ENCODE peak calls at places on chromosomes 5 and 9, in ten cellular contexts. One of them, this sample, is unnamed.

GRCh38 chr9:2623046-2623865 is 1.7 kb downstream of the VLDLR start:
- DNase-seq in NCI-H1105 treated with DMSO at 0.1 percent for 48 hours: peak
- DNase-seq in stimulated activated CD4-positive, alpha-beta T cell treated with anti-CD3 and anti-CD28 coated beads, Interleukin-1b, Interleukin-23, amount 100 ng/mL, for 24 hours: no peak
- DNase-seq in C1 segment of cervical spinal cord: peak
- DNase-seq in CD8-positive, alpha-beta T cell: no peak
- DNase-seq in NCI-H1417: peak
- DNase-seq in epithelial cell of esophagus: peak
- DNase-seq in T-helper 1 cell: no peak
- DNase-seq in HEK293T: no peak
- DNase-seq in NCI-H2029: peak
- DNase-seq in this sample: peak

GRCh38 chr9:79858509-79858908 is 286.7 kb downstream of the TLE4 start:
- DNase-seq in NCI-H1105 treated with DMSO at 0.1 percent for 48 hours: no peak
- DNase-seq in stimulated activated CD4-positive, alpha-beta T cell treated with anti-CD3 and anti-CD28 coated beads, Interleukin-1b, Interleukin-23, amount 100 ng/mL, for 24 hours: no peak
- DNase-seq in C1 segment of cervical spinal cord: no peak
- DNase-seq in CD8-positive, alpha-beta T cell: no peak
- DNase-seq in NCI-H1417: no peak
- DNase-seq in epithelial cell of esophagus: peak
- DNase-seq in T-helper 1 cell: no peak
- DNase-seq in HEK293T: no peak
- DNase-seq in NCI-H2029: peak
- DNase-seq in this sample: no peak

GRCh38 chr5:28648108-28648507 is 1609.7 kb upstream of the CDH9 start:
- DNase-seq in NCI-H1105 treated with DMSO at 0.1 percent for 48 hours: no peak
- DNase-seq in stimulated activated CD4-positive, alpha-beta T cell treated with anti-CD3 and anti-CD28 coated beads, Interleukin-1b, Interleukin-23, amount 100 ng/mL, for 24 hours: no peak
- DNase-seq in C1 segment of cervical spinal cord: no peak
- DNase-seq in CD8-positive, alpha-beta T cell: no peak
- DNase-seq in NCI-H1417: no peak
- DNase-seq in epithelial cell of esophagus: peak
- DNase-seq in T-helper 1 cell: no peak
- DNase-seq in HEK293T: peak
- DNase-seq in NCI-H2029: no peak
- DNase-seq in this sample: no peak

GRCh38 chr5:77423022-77423750 is 68.9 kb downstream of the WDR41 start:
- DNase-seq in NCI-H1105 treated with DMSO at 0.1 percent for 48 hours: no peak
- DNase-seq in stimulated activated CD4-positive, alpha-beta T cell treated with anti-CD3 and anti-CD28 coated beads, Interleukin-1b, Interleukin-23, amount 100 ng/mL, for 24 hours: no peak
- DNase-seq in C1 segment of cervical spinal cord: no peak
- DNase-seq in CD8-positive, alpha-beta T cell: no peak
- DNase-seq in NCI-H1417: no peak
- DNase-seq in epithelial cell of esophagus: no peak
- DNase-seq in T-helper 1 cell: no peak
- DNase-seq in HEK293T: no peak
- DNase-seq in NCI-H2029: no peak
- DNase-seq in this sample: no peak

GRCh38 chr9:78118742-78119473 is 87.3 kb upstream of the GNAQ start:
- DNase-seq in NCI-H1105 treated with DMSO at 0.1 percent for 48 hours: no peak
- DNase-seq in stimulated activated CD4-positive, alpha-beta T cell treated with anti-CD3 and anti-CD28 coated beads, Interleukin-1b, Interleukin-23, amount 100 ng/mL, for 24 hours: no peak
- DNase-seq in C1 segment of cervical spinal cord: no peak
- DNase-seq in CD8-positive, alpha-beta T cell: no peak
- DNase-seq in NCI-H1417: no peak
- DNase-seq in epithelial cell of esophagus: peak
- DNase-seq in T-helper 1 cell: no peak
- DNase-seq in HEK293T: no peak
- DNase-seq in NCI-H2029: no peak
- DNase-seq in this sample: no peak

GRCh38 chr5:142014911-142015584 is 2.2 kb upstream of the GNPDA1 start:
- DNase-seq in NCI-H1105 treated with DMSO at 0.1 percent for 48 hours: peak
- DNase-seq in stimulated activated CD4-positive, alpha-beta T cell treated with anti-CD3 and anti-CD28 coated beads, Interleukin-1b, Interleukin-23, amount 100 ng/mL, for 24 hours: no peak
- DNase-seq in C1 segment of cervical spinal cord: no peak
- DNase-seq in CD8-positive, alpha-beta T cell: no peak
- DNase-seq in NCI-H1417: no peak
- DNase-seq in epithelial cell of esophagus: peak
- DNase-seq in T-helper 1 cell: peak
- DNase-seq in HEK293T: peak
- DNase-seq in NCI-H2029: peak
- DNase-seq in this sample: no peak

GRCh38 chr5:132291026-132291425 is 3.2 kb upstream of the SLC22A4 start:
- DNase-seq in NCI-H1105 treated with DMSO at 0.1 percent for 48 hours: no peak
- DNase-seq in stimulated activated CD4-positive, alpha-beta T cell treated with anti-CD3 and anti-CD28 coated beads, Interleukin-1b, Interleukin-23, amount 100 ng/mL, for 24 hours: no peak
- DNase-seq in C1 segment of cervical spinal cord: no peak
- DNase-seq in CD8-positive, alpha-beta T cell: no peak
- DNase-seq in NCI-H1417: no peak
- DNase-seq in epithelial cell of esophagus: no peak
- DNase-seq in T-helper 1 cell: no peak
- DNase-seq in HEK293T: no peak
- DNase-seq in NCI-H2029: no peak
- DNase-seq in this sample: peak

GRCh38 chr9:16289639-16290038 is 580.8 kb downstream of the BNC2 start:
- DNase-seq in NCI-H1105 treated with DMSO at 0.1 percent for 48 hours: no peak
- DNase-seq in stimulated activated CD4-positive, alpha-beta T cell treated with anti-CD3 and anti-CD28 coated beads, Interleukin-1b, Interleukin-23, amount 100 ng/mL, for 24 hours: no peak
- DNase-seq in C1 segment of cervical spinal cord: no peak
- DNase-seq in CD8-positive, alpha-beta T cell: no peak
- DNase-seq in NCI-H1417: no peak
- DNase-seq in epithelial cell of esophagus: no peak
- DNase-seq in T-helper 1 cell: no peak
- DNase-seq in HEK293T: no peak
- DNase-seq in NCI-H2029: no peak
- DNase-seq in this sample: no peak

GRCh38 chr5:95022967-95023695 is 261.8 kb downstream of the MCTP1 start:
- DNase-seq in NCI-H1105 treated with DMSO at 0.1 percent for 48 hours: no peak
- DNase-seq in stimulated activated CD4-positive, alpha-beta T cell treated with anti-CD3 and anti-CD28 coated beads, Interleukin-1b, Interleukin-23, amount 100 ng/mL, for 24 hours: no peak
- DNase-seq in C1 segment of cervical spinal cord: no peak
- DNase-seq in CD8-positive, alpha-beta T cell: no peak
- DNase-seq in NCI-H1417: no peak
- DNase-seq in epithelial cell of esophagus: peak
- DNase-seq in T-helper 1 cell: no peak
- DNase-seq in HEK293T: no peak
- DNase-seq in NCI-H2029: no peak
- DNase-seq in this sample: no peak

GRCh38 chr9:129258823-129259301 is 80.8 kb upstream of the IER5L start:
- DNase-seq in NCI-H1105 treated with DMSO at 0.1 percent for 48 hours: no peak
- DNase-seq in stimulated activated CD4-positive, alpha-beta T cell treated with anti-CD3 and anti-CD28 coated beads, Interleukin-1b, Interleukin-23, amount 100 ng/mL, for 24 hours: no peak
- DNase-seq in C1 segment of cervical spinal cord: no peak
- DNase-seq in CD8-positive, alpha-beta T cell: no peak
- DNase-seq in NCI-H1417: peak
- DNase-seq in epithelial cell of esophagus: peak
- DNase-seq in T-helper 1 cell: no peak
- DNase-seq in HEK293T: no peak
- DNase-seq in NCI-H2029: no peak
- DNase-seq in this sample: no peak

GRCh38 chr5:58946232-58946631 is 363.4 kb downstream of the RAB3C start:
- DNase-seq in NCI-H1105 treated with DMSO at 0.1 percent for 48 hours: no peak
- DNase-seq in stimulated activated CD4-positive, alpha-beta T cell treated with anti-CD3 and anti-CD28 coated beads, Interleukin-1b, Interleukin-23, amount 100 ng/mL, for 24 hours: no peak
- DNase-seq in C1 segment of cervical spinal cord: no peak
- DNase-seq in CD8-positive, alpha-beta T cell: no peak
- DNase-seq in NCI-H1417: no peak
- DNase-seq in epithelial cell of esophagus: no peak
- DNase-seq in T-helper 1 cell: no peak
- DNase-seq in HEK293T: no peak
- DNase-seq in NCI-H2029: no peak
- DNase-seq in this sample: no peak

GRCh38 chr9:93952784-93953491 is 2.2 kb downstream of the BARX1 start:
- DNase-seq in NCI-H1105 treated with DMSO at 0.1 percent for 48 hours: peak
- DNase-seq in stimulated activated CD4-positive, alpha-beta T cell treated with anti-CD3 and anti-CD28 coated beads, Interleukin-1b, Interleukin-23, amount 100 ng/mL, for 24 hours: no peak
- DNase-seq in C1 segment of cervical spinal cord: no peak
- DNase-seq in CD8-positive, alpha-beta T cell: no peak
- DNase-seq in NCI-H1417: no peak
- DNase-seq in epithelial cell of esophagus: no peak
- DNase-seq in T-helper 1 cell: no peak
- DNase-seq in HEK293T: no peak
- DNase-seq in NCI-H2029: no peak
- DNase-seq in this sample: no peak

GRCh38 chr9:98790601-98791146 is 5.7 kb downstream of the ANKS6 start:
- DNase-seq in NCI-H1105 treated with DMSO at 0.1 percent for 48 hours: peak
- DNase-seq in stimulated activated CD4-positive, alpha-beta T cell treated with anti-CD3 and anti-CD28 coated beads, Interleukin-1b, Interleukin-23, amount 100 ng/mL, for 24 hours: no peak
- DNase-seq in C1 segment of cervical spinal cord: no peak
- DNase-seq in CD8-positive, alpha-beta T cell: no peak
- DNase-seq in NCI-H1417: no peak
- DNase-seq in epithelial cell of esophagus: no peak
- DNase-seq in T-helper 1 cell: no peak
- DNase-seq in HEK293T: no peak
- DNase-seq in NCI-H2029: peak
- DNase-seq in this sample: no peak

GRCh38 chr5:135462304-135462703 is 10.2 kb upstream of the TIFAB start:
- DNase-seq in NCI-H1105 treated with DMSO at 0.1 percent for 48 hours: peak
- DNase-seq in stimulated activated CD4-positive, alpha-beta T cell treated with anti-CD3 and anti-CD28 coated beads, Interleukin-1b, Interleukin-23, amount 100 ng/mL, for 24 hours: peak
- DNase-seq in C1 segment of cervical spinal cord: no peak
- DNase-seq in CD8-positive, alpha-beta T cell: peak
- DNase-seq in NCI-H1417: peak
- DNase-seq in epithelial cell of esophagus: peak
- DNase-seq in T-helper 1 cell: peak
- DNase-seq in HEK293T: peak
- DNase-seq in NCI-H2029: peak
- DNase-seq in this sample: no peak

GRCh38 chr5:159801303-159801702 is 115.0 kb upstream of the ADRA1B start:
- DNase-seq in NCI-H1105 treated with DMSO at 0.1 percent for 48 hours: no peak
- DNase-seq in stimulated activated CD4-positive, alpha-beta T cell treated with anti-CD3 and anti-CD28 coated beads, Interleukin-1b, Interleukin-23, amount 100 ng/mL, for 24 hours: no peak
- DNase-seq in C1 segment of cervical spinal cord: no peak
- DNase-seq in CD8-positive, alpha-beta T cell: no peak
- DNase-seq in NCI-H1417: no peak
- DNase-seq in epithelial cell of esophagus: no peak
- DNase-seq in T-helper 1 cell: no peak
- DNase-seq in HEK293T: no peak
- DNase-seq in NCI-H2029: no peak
- DNase-seq in this sample: no peak

GRCh38 chr9:127049044-127049443 is 73.4 kb downstream of the ANGPTL2 start:
- DNase-seq in NCI-H1105 treated with DMSO at 0.1 percent for 48 hours: no peak
- DNase-seq in stimulated activated CD4-positive, alpha-beta T cell treated with anti-CD3 and anti-CD28 coated beads, Interleukin-1b, Interleukin-23, amount 100 ng/mL, for 24 hours: no peak
- DNase-seq in C1 segment of cervical spinal cord: no peak
- DNase-seq in CD8-positive, alpha-beta T cell: no peak
- DNase-seq in NCI-H1417: no peak
- DNase-seq in epithelial cell of esophagus: peak
- DNase-seq in T-helper 1 cell: no peak
- DNase-seq in HEK293T: no peak
- DNase-seq in NCI-H2029: peak
- DNase-seq in this sample: peak

GRCh38 chr5:62901001-62901400 is 322.4 kb downstream of the LRRC70 start:
- DNase-seq in NCI-H1105 treated with DMSO at 0.1 percent for 48 hours: no peak
- DNase-seq in stimulated activated CD4-positive, alpha-beta T cell treated with anti-CD3 and anti-CD28 coated beads, Interleukin-1b, Interleukin-23, amount 100 ng/mL, for 24 hours: no peak
- DNase-seq in C1 segment of cervical spinal cord: no peak
- DNase-seq in CD8-positive, alpha-beta T cell: no peak
- DNase-seq in NCI-H1417: no peak
- DNase-seq in epithelial cell of esophagus: no peak
- DNase-seq in T-helper 1 cell: no peak
- DNase-seq in HEK293T: no peak
- DNase-seq in NCI-H2029: no peak
- DNase-seq in this sample: no peak

GRCh38 chr9:92506184-92506857 is 24.0 kb upstream of the ASPN start:
- DNase-seq in NCI-H1105 treated with DMSO at 0.1 percent for 48 hours: no peak
- DNase-seq in stimulated activated CD4-positive, alpha-beta T cell treated with anti-CD3 and anti-CD28 coated beads, Interleukin-1b, Interleukin-23, amount 100 ng/mL, for 24 hours: no peak
- DNase-seq in C1 segment of cervical spinal cord: no peak
- DNase-seq in CD8-positive, alpha-beta T cell: no peak
- DNase-seq in NCI-H1417: no peak
- DNase-seq in epithelial cell of esophagus: peak
- DNase-seq in T-helper 1 cell: no peak
- DNase-seq in HEK293T: no peak
- DNase-seq in NCI-H2029: no peak
- DNase-seq in this sample: peak

GRCh38 chr5:139482050-139482889 is at the start of gene STING1:
- DNase-seq in NCI-H1105 treated with DMSO at 0.1 percent for 48 hours: peak
- DNase-seq in stimulated activated CD4-positive, alpha-beta T cell treated with anti-CD3 and anti-CD28 coated beads, Interleukin-1b, Interleukin-23, amount 100 ng/mL, for 24 hours: no peak
- DNase-seq in C1 segment of cervical spinal cord: peak
- DNase-seq in CD8-positive, alpha-beta T cell: peak
- DNase-seq in NCI-H1417: no peak
- DNase-seq in epithelial cell of esophagus: peak
- DNase-seq in T-helper 1 cell: peak
- DNase-seq in HEK293T: no peak
- DNase-seq in NCI-H2029: peak
- DNase-seq in this sample: peak

GRCh38 chr5:36478646-36479307 is 127.6 kb upstream of the SLC1A3 start:
- DNase-seq in NCI-H1105 treated with DMSO at 0.1 percent for 48 hours: no peak
- DNase-seq in stimulated activated CD4-positive, alpha-beta T cell treated with anti-CD3 and anti-CD28 coated beads, Interleukin-1b, Interleukin-23, amount 100 ng/mL, for 24 hours: no peak
- DNase-seq in C1 segment of cervical spinal cord: no peak
- DNase-seq in CD8-positive, alpha-beta T cell: no peak
- DNase-seq in NCI-H1417: no peak
- DNase-seq in epithelial cell of esophagus: no peak
- DNase-seq in T-helper 1 cell: no peak
- DNase-seq in HEK293T: no peak
- DNase-seq in NCI-H2029: no peak
- DNase-seq in this sample: no peak

GRCh38 chr9:88011005-88011766 is 36.9 kb upstream of the CDK20 start:
- DNase-seq in NCI-H1105 treated with DMSO at 0.1 percent for 48 hours: peak
- DNase-seq in stimulated activated CD4-positive, alpha-beta T cell treated with anti-CD3 and anti-CD28 coated beads, Interleukin-1b, Interleukin-23, amount 100 ng/mL, for 24 hours: no peak
- DNase-seq in C1 segment of cervical spinal cord: no peak
- DNase-seq in CD8-positive, alpha-beta T cell: no peak
- DNase-seq in NCI-H1417: no peak
- DNase-seq in epithelial cell of esophagus: no peak
- DNase-seq in T-helper 1 cell: no peak
- DNase-seq in HEK293T: peak
- DNase-seq in NCI-H2029: no peak
- DNase-seq in this sample: no peak

GRCh38 chr5:10527281-10527950 is 36.5 kb upstream of the ANKRD33B start:
- DNase-seq in NCI-H1105 treated with DMSO at 0.1 percent for 48 hours: no peak
- DNase-seq in stimulated activated CD4-positive, alpha-beta T cell treated with anti-CD3 and anti-CD28 coated beads, Interleukin-1b, Interleukin-23, amount 100 ng/mL, for 24 hours: no peak
- DNase-seq in C1 segment of cervical spinal cord: no peak
- DNase-seq in CD8-positive, alpha-beta T cell: no peak
- DNase-seq in NCI-H1417: no peak
- DNase-seq in epithelial cell of esophagus: no peak
- DNase-seq in T-helper 1 cell: no peak
- DNase-seq in HEK293T: no peak
- DNase-seq in NCI-H2029: no peak
- DNase-seq in this sample: no peak

GRCh38 chr5:173969167-173970049 is 19.6 kb upstream of the C5orf47 start:
- DNase-seq in NCI-H1105 treated with DMSO at 0.1 percent for 48 hours: no peak
- DNase-seq in stimulated activated CD4-positive, alpha-beta T cell treated with anti-CD3 and anti-CD28 coated beads, Interleukin-1b, Interleukin-23, amount 100 ng/mL, for 24 hours: no peak
- DNase-seq in C1 segment of cervical spinal cord: no peak
- DNase-seq in CD8-positive, alpha-beta T cell: no peak
- DNase-seq in NCI-H1417: no peak
- DNase-seq in epithelial cell of esophagus: peak
- DNase-seq in T-helper 1 cell: no peak
- DNase-seq in HEK293T: no peak
- DNase-seq in NCI-H2029: peak
- DNase-seq in this sample: no peak

GRCh38 chr5:170709640-170710039 is 73.9 kb upstream of the GABRP start:
- DNase-seq in NCI-H1105 treated with DMSO at 0.1 percent for 48 hours: no peak
- DNase-seq in stimulated activated CD4-positive, alpha-beta T cell treated with anti-CD3 and anti-CD28 coated beads, Interleukin-1b, Interleukin-23, amount 100 ng/mL, for 24 hours: no peak
- DNase-seq in C1 segment of cervical spinal cord: no peak
- DNase-seq in CD8-positive, alpha-beta T cell: no peak
- DNase-seq in NCI-H1417: no peak
- DNase-seq in epithelial cell of esophagus: no peak
- DNase-seq in T-helper 1 cell: no peak
- DNase-seq in HEK293T: no peak
- DNase-seq in NCI-H2029: no peak
- DNase-seq in this sample: no peak

GRCh38 chr5:180645609-180646204 is 3.7 kb downstream of the FLT4 start:
- DNase-seq in NCI-H1105 treated with DMSO at 0.1 percent for 48 hours: no peak
- DNase-seq in stimulated activated CD4-positive, alpha-beta T cell treated with anti-CD3 and anti-CD28 coated beads, Interleukin-1b, Interleukin-23, amount 100 ng/mL, for 24 hours: no peak
- DNase-seq in C1 segment of cervical spinal cord: no peak
- DNase-seq in CD8-positive, alpha-beta T cell: no peak
- DNase-seq in NCI-H1417: no peak
- DNase-seq in epithelial cell of esophagus: no peak
- DNase-seq in T-helper 1 cell: no peak
- DNase-seq in HEK293T: no peak
- DNase-seq in NCI-H2029: no peak
- DNase-seq in this sample: no peak

GRCh38 chr9:87640385-87640795 is 85.5 kb upstream of the CTSL start:
- DNase-seq in NCI-H1105 treated with DMSO at 0.1 percent for 48 hours: peak
- DNase-seq in stimulated activated CD4-positive, alpha-beta T cell treated with anti-CD3 and anti-CD28 coated beads, Interleukin-1b, Interleukin-23, amount 100 ng/mL, for 24 hours: no peak
- DNase-seq in C1 segment of cervical spinal cord: no peak
- DNase-seq in CD8-positive, alpha-beta T cell: no peak
- DNase-seq in NCI-H1417: no peak
- DNase-seq in epithelial cell of esophagus: no peak
- DNase-seq in T-helper 1 cell: no peak
- DNase-seq in HEK293T: peak
- DNase-seq in NCI-H2029: peak
- DNase-seq in this sample: no peak

GRCh38 chr9:35859310-35859994 is 10.7 kb downstream of the OR13J1 start:
- DNase-seq in NCI-H1105 treated with DMSO at 0.1 percent for 48 hours: peak
- DNase-seq in stimulated activated CD4-positive, alpha-beta T cell treated with anti-CD3 and anti-CD28 coated beads, Interleukin-1b, Interleukin-23, amount 100 ng/mL, for 24 hours: no peak
- DNase-seq in C1 segment of cervical spinal cord: no peak
- DNase-seq in CD8-positive, alpha-beta T cell: no peak
- DNase-seq in NCI-H1417: no peak
- DNase-seq in epithelial cell of esophagus: peak
- DNase-seq in T-helper 1 cell: no peak
- DNase-seq in HEK293T: no peak
- DNase-seq in NCI-H2029: peak
- DNase-seq in this sample: peak

GRCh38 chr5:132819468-132819867 is 6.4 kb downstream of the SOWAHA start:
- DNase-seq in NCI-H1105 treated with DMSO at 0.1 percent for 48 hours: no peak
- DNase-seq in stimulated activated CD4-positive, alpha-beta T cell treated with anti-CD3 and anti-CD28 coated beads, Interleukin-1b, Interleukin-23, amount 100 ng/mL, for 24 hours: no peak
- DNase-seq in C1 segment of cervical spinal cord: no peak
- DNase-seq in CD8-positive, alpha-beta T cell: no peak
- DNase-seq in NCI-H1417: no peak
- DNase-seq in epithelial cell of esophagus: no peak
- DNase-seq in T-helper 1 cell: no peak
- DNase-seq in HEK293T: no peak
- DNase-seq in NCI-H2029: no peak
- DNase-seq in this sample: no peak

This sample was measured in right atrium auricular region.